ENCODE peak calls at places on chromosomes 5 and 9, in five cellular contexts. I is CD8-positive, alpha-beta T cell; A is AG09309; Y is epithelial cell of proximal tubule; J is AG04450. T is an unnamed sample.

GRCh38 chr5:134603059-134603458 is 29.6 kb downstream of the SAR1B start:
- DNase-seq in I (no peak), A (no peak), Y (no peak), J (peak; percentile 36), T (no peak)

GRCh38 chr9:131744171-131744714 is 4.4 kb upstream of the RAPGEF1 start:
- DNase-seq in I (peak; percentile 19), A (no peak), Y (no peak), J (no peak), T (no peak)

GRCh38 chr9:6785682-6786081 is 27.9 kb downstream of the KDM4C start:
- DNase-seq in I (no peak), A (no peak), Y (no peak), J (no peak), T (no peak)

GRCh38 chr9:114078021-114078780 is at the start of gene AMBP:
- DNase-seq in I (no peak), A (no peak), Y (no peak), J (no peak), T (no peak)

GRCh38 chr9:21160178-21160577 is 6.3 kb downstream of the IFNA21 start:
- DNase-seq in I (peak; percentile 14), A (no peak), Y (no peak), J (no peak), T (no peak)

GRCh38 chr5:15528476-15528875 is 28.5 kb downstream of the FBXL7 start:
- DNase-seq in I (no peak), A (no peak), Y (no peak), J (no peak), T (no peak)

GRCh38 chr9:112112519-112112918 is 62.6 kb downstream of the SUSD1 start:
- DNase-seq in I (no peak), A (peak; percentile 73), Y (no peak), J (peak; percentile 39), T (peak; percentile 51)

GRCh38 chr9:83957029-83957513 is 22.9 kb downstream of the HNRNPK start:
- DNase-seq in I (no peak), A (no peak), Y (no peak), J (no peak), T (no peak)

GRCh38 chr5:60185230-60186104 is 291.9 kb upstream of the PDE4D start:
- DNase-seq in I (no peak), A (no peak), Y (no peak), J (no peak), T (no peak)

GRCh38 chr9:134171316-134172197 is 7.2 kb upstream of the RNU6ATAC start:
- DNase-seq in I (no peak), A (peak; percentile 45), Y (no peak), J (no peak), T (no peak)

GRCh38 chr5:73321757-73322452 is 126.7 kb downstream of the FOXD1 start:
- DNase-seq in I (no peak), A (peak; percentile 74), Y (peak; percentile 87), J (peak; percentile 78), T (no peak)

GRCh38 chr9:124293712-124294504 is 36.2 kb downstream of the NEK6 start:
- DNase-seq in I (no peak), A (no peak), Y (no peak), J (no peak), T (no peak)

GRCh38 chr9:90365646-90366045 is 277.0 kb downstream of the DIRAS2 start:
- DNase-seq in I (no peak), A (no peak), Y (no peak), J (no peak), T (no peak)

GRCh38 chr5:151086905-151087360 is 6.1 kb upstream of the TNIP1 start:
- DNase-seq in I (peak; percentile 44), A (no peak), Y (no peak), J (no peak), T (no peak)

GRCh38 chr5:75384218-75384617 is 47.2 kb downstream of the HMGCR start:
- DNase-seq in I (no peak), A (no peak), Y (no peak), J (no peak), T (no peak)

DNA sequence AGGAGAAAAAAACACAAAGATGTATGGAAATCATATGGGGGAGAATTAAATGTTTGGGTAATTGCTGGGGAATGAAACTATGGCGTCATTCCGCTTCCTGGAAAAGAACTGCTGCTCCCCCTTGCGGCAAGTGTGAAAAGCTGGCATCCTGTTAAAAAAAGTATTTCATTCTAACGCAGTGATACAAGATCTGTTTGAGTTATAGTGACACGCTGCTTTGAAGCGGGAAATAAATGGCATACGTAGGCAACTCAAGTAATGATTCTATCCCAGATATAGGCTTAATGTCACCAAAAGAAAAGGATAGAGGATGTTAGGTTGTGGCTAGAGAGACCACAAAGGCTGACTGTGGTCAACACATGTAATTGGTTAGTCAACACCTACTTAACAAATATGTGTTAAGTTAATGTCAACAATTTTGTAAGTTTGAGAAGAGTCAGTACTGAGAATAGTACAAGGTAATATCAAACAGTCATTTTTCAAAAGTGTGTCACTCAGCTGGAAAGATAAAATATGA is 70.2 kb upstream of the ALDH1A1 start:
- DNase-seq in I (peak; percentile 29), A (peak; percentile 33), Y (no peak), J (peak; percentile 27), T (peak; percentile 36)
- H3K4me3 ChIP-seq in I (no peak overlapping the region), A (no peak overlapping the region), Y (no peak overlapping the region), J (no peak overlapping the region), T (no peak overlapping the region)

DNA sequence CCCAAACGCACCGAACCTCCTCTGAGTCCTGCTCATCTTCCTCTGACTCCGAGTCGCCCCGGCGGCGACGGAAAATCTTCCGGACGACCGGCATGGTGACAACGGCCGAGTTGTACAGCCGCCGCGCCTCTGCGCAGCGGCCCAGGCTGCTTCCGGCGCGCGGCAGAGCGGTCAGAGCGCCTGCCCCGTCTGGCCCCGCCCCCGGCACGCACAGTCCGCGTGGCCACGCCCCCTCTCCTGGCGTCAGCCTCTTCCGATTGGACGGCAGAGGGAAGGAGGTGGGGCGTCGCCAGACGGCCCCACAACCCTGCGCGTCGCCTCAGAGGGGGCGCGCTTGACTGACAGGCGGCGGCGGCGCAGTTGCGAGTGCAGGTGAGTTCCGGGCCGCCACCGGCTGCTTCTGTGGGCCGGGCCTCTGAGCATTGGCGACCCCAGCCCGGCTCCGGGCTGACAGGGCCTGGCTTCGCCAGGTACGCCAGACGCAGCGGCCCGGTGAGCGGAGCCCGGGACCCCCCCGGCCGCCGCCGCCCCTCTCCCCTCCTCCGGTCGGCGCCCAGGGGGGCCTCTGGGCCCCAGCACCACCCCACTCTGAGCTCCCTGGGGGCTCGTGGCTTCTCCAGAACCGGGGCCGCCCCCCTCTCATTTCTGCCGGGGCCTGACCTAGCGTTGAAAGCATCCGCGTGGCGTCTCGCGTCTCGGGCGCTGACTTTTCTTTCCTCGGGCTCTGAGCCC is at the start of the genes C9orf78 and USP20:
- DNase-seq in I (peak; percentile 97), A (peak; percentile 66), Y (peak; percentile 39), J (peak; percentile 78), T (peak; percentile 69)
- TF ChIP-seq CTCF in I (no peak), A (no peak), Y (no peak), J (no peak), T (no peak)

DNA sequence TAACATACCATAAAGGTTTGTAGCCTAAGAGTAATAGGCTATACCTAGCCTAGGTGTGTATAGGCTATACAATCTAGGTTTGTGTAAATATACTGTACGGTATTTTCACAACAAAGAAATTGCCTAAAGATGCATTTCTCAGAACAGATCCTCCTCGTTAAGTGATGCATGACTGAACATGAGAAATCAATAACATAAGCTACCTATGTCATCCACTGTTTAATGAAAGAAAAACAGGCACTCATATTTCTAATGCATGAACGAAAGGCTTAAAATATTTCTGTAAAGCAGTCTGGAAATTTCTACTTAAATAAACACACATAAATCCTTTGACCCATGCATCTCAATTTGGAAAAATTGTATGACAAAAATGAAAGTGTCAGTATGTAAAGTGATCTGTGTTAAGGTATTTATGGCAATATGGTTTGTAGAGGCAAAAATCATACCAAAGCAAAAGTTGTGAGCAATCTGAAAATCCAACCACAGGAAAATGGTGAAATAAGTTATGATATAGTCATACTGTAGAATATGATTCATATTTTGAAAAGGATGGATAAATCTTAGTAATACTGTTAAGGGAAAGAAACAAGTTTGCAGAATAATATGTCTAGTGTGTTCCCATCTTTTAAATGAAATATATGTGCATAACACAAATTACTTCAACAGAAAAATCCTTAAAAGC is 399.2 kb upstream of the GRAMD2B start:
- DNase-seq in I (no peak), A (no peak), Y (no peak), J (no peak), T (no peak)
- H3K4me3 ChIP-seq in I (no peak overlapping the region), A (no peak overlapping the region), Y (no peak overlapping the region), J (no peak overlapping the region), T (no peak overlapping the region)

DNA sequence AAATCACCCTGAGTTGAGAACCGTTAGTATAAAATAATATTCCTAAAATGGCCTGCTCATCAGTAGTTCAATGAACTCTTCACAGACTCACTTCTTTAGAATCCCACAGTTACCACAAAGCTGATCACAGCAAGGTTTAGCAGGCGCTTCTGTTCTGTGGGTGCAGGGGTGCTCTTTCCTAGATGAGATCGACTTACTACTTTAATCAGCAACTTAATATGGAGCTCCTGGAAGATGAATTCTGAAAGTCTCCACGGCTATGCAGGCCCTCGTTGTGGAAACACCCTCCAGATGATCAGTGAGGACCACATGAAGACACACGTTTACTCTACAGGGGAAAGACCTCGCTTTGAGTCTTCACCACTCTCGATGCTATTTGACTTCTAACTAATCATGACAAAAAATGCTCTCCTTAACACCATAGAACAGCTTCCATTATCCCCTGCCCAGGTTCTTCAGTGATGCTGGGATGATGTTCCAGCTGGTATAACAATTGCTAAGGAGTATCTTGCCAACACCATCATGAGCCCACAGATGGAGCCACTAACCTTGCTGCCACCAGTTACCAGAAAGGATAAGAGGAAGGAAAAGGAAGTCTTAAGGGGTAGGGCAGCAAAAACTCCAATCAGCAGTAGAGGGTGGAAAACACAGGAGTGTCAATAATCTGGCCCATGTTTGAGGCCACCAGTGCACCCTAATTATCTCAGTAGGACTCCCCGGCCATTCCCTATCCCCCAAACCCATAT is 17.9 kb upstream of the GPX8 start:
- DNase-seq in I (no peak), A (no peak), Y (no peak), J (no peak), T (no peak)
- TF ChIP-seq CTCF in I (no peak), A (no peak), Y (no peak), J (no peak), T (no peak)

GRCh38 chr5:27473300-27474053 is 435.1 kb upstream of the CDH9 start:
- DNase-seq in I (no peak), A (no peak), Y (no peak), J (no peak), T (no peak)
- H3K4me3 ChIP-seq in I (no peak overlapping the region), A (peak overlapping the region; percentile 2), Y (no peak overlapping the region), J (no peak overlapping the region), T (no peak overlapping the region)